ENCODE peak calls at places on chromosomes 16 and 17, in five cellular contexts. One of them, this sample, is unnamed.

GRCh38 chr16:58492735-58493134 is 7.2 kb upstream of the NDRG4 start:
- DNase-seq in activated naive CD8-positive, alpha-beta T cell treated with anti-CD3 and anti-CD28 coated beads, Interleukin-2, amount 50 U/mL, for 24 hours: no peak
- DNase-seq in type B pancreatic cell: no peak
- DNase-seq in CD8-positive, alpha-beta memory T cell: no peak
- DNase-seq in glomerular endothelial cell: no peak
- DNase-seq in this sample: no peak

GRCh38 chr17:72357764-72358365 is 237.0 kb downstream of the SOX9 start:
- DNase-seq in activated naive CD8-positive, alpha-beta T cell treated with anti-CD3 and anti-CD28 coated beads, Interleukin-2, amount 50 U/mL, for 24 hours: no peak
- DNase-seq in type B pancreatic cell: no peak
- DNase-seq in CD8-positive, alpha-beta memory T cell: no peak
- DNase-seq in glomerular endothelial cell: no peak
- DNase-seq in this sample: no peak

GRCh38 chr16:67000384-67001158 is 12.2 kb downstream of the CES4A start:
- DNase-seq in activated naive CD8-positive, alpha-beta T cell treated with anti-CD3 and anti-CD28 coated beads, Interleukin-2, amount 50 U/mL, for 24 hours: peak
- DNase-seq in type B pancreatic cell: no peak
- DNase-seq in CD8-positive, alpha-beta memory T cell: peak
- DNase-seq in glomerular endothelial cell: no peak
- DNase-seq in this sample: peak

GRCh38 chr16:84357191-84357651 is 11.1 kb upstream of the ATP2C2 start:
- DNase-seq in activated naive CD8-positive, alpha-beta T cell treated with anti-CD3 and anti-CD28 coated beads, Interleukin-2, amount 50 U/mL, for 24 hours: peak
- DNase-seq in type B pancreatic cell: no peak
- DNase-seq in CD8-positive, alpha-beta memory T cell: no peak
- DNase-seq in glomerular endothelial cell: no peak
- DNase-seq in this sample: no peak

GRCh38 chr16:83400234-83400633 is 407.5 kb upstream of the HSBP1 start:
- DNase-seq in activated naive CD8-positive, alpha-beta T cell treated with anti-CD3 and anti-CD28 coated beads, Interleukin-2, amount 50 U/mL, for 24 hours: no peak
- DNase-seq in type B pancreatic cell: no peak
- DNase-seq in CD8-positive, alpha-beta memory T cell: no peak
- DNase-seq in glomerular endothelial cell: no peak
- DNase-seq in this sample: no peak

GRCh38 chr16:12257926-12258561 is 281.5 kb downstream of the SNX29 start:
- DNase-seq in activated naive CD8-positive, alpha-beta T cell treated with anti-CD3 and anti-CD28 coated beads, Interleukin-2, amount 50 U/mL, for 24 hours: no peak
- DNase-seq in type B pancreatic cell: no peak
- DNase-seq in CD8-positive, alpha-beta memory T cell: no peak
- DNase-seq in glomerular endothelial cell: no peak
- DNase-seq in this sample: no peak

GRCh38 chr16:4373356-4373908 is 1.8 kb downstream of the VASN start:
- DNase-seq in activated naive CD8-positive, alpha-beta T cell treated with anti-CD3 and anti-CD28 coated beads, Interleukin-2, amount 50 U/mL, for 24 hours: no peak
- DNase-seq in type B pancreatic cell: no peak
- DNase-seq in CD8-positive, alpha-beta memory T cell: no peak
- DNase-seq in glomerular endothelial cell: no peak
- DNase-seq in this sample: no peak

GRCh38 chr17:43713494-43714162 is 45.0 kb downstream of the SOST start:
- DNase-seq in activated naive CD8-positive, alpha-beta T cell treated with anti-CD3 and anti-CD28 coated beads, Interleukin-2, amount 50 U/mL, for 24 hours: peak
- DNase-seq in type B pancreatic cell: no peak
- DNase-seq in CD8-positive, alpha-beta memory T cell: no peak
- DNase-seq in glomerular endothelial cell: no peak
- DNase-seq in this sample: peak

GRCh38 chr17:65656390-65657250 is 95.2 kb upstream of the AXIN2 start:
- DNase-seq in activated naive CD8-positive, alpha-beta T cell treated with anti-CD3 and anti-CD28 coated beads, Interleukin-2, amount 50 U/mL, for 24 hours: peak
- DNase-seq in type B pancreatic cell: no peak
- DNase-seq in CD8-positive, alpha-beta memory T cell: no peak
- DNase-seq in glomerular endothelial cell: no peak
- DNase-seq in this sample: no peak

GRCh38 chr16:19888834-19889233 is 4.2 kb upstream of the GPRC5B start:
- DNase-seq in activated naive CD8-positive, alpha-beta T cell treated with anti-CD3 and anti-CD28 coated beads, Interleukin-2, amount 50 U/mL, for 24 hours: peak
- DNase-seq in type B pancreatic cell: no peak
- DNase-seq in CD8-positive, alpha-beta memory T cell: no peak
- DNase-seq in glomerular endothelial cell: no peak
- DNase-seq in this sample: no peak

GRCh38 chr16:8958344-8958808 is 5.3 kb downstream of the USP7 start:
- DNase-seq in activated naive CD8-positive, alpha-beta T cell treated with anti-CD3 and anti-CD28 coated beads, Interleukin-2, amount 50 U/mL, for 24 hours: peak
- DNase-seq in type B pancreatic cell: no peak
- DNase-seq in CD8-positive, alpha-beta memory T cell: peak
- DNase-seq in glomerular endothelial cell: no peak
- DNase-seq in this sample: peak

GRCh38 chr17:32569171-32570080 is 82.6 kb downstream of the CDK5R1 start:
- DNase-seq in activated naive CD8-positive, alpha-beta T cell treated with anti-CD3 and anti-CD28 coated beads, Interleukin-2, amount 50 U/mL, for 24 hours: no peak
- DNase-seq in type B pancreatic cell: no peak
- DNase-seq in CD8-positive, alpha-beta memory T cell: no peak
- DNase-seq in glomerular endothelial cell: no peak
- DNase-seq in this sample: no peak

GRCh38 chr16:89931964-89932363 is 8.8 kb downstream of the TUBB3 start:
- DNase-seq in activated naive CD8-positive, alpha-beta T cell treated with anti-CD3 and anti-CD28 coated beads, Interleukin-2, amount 50 U/mL, for 24 hours: no peak
- DNase-seq in type B pancreatic cell: no peak
- DNase-seq in CD8-positive, alpha-beta memory T cell: no peak
- DNase-seq in glomerular endothelial cell: no peak
- DNase-seq in this sample: no peak

GRCh38 chr16:17578921-17579876 is 108.4 kb upstream of the XYLT1 start:
- DNase-seq in activated naive CD8-positive, alpha-beta T cell treated with anti-CD3 and anti-CD28 coated beads, Interleukin-2, amount 50 U/mL, for 24 hours: peak
- DNase-seq in type B pancreatic cell: peak
- DNase-seq in CD8-positive, alpha-beta memory T cell: peak
- DNase-seq in glomerular endothelial cell: peak
- DNase-seq in this sample: peak

GRCh38 chr17:1060991-1061390 is 64.1 kb downstream of the TIMM22 start:
- DNase-seq in activated naive CD8-positive, alpha-beta T cell treated with anti-CD3 and anti-CD28 coated beads, Interleukin-2, amount 50 U/mL, for 24 hours: peak
- DNase-seq in type B pancreatic cell: no peak
- DNase-seq in CD8-positive, alpha-beta memory T cell: no peak
- DNase-seq in glomerular endothelial cell: no peak
- DNase-seq in this sample: no peak

GRCh38 chr16:82535262-82535661 is 91.5 kb upstream of the CDH13 start:
- DNase-seq in activated naive CD8-positive, alpha-beta T cell treated with anti-CD3 and anti-CD28 coated beads, Interleukin-2, amount 50 U/mL, for 24 hours: no peak
- DNase-seq in type B pancreatic cell: no peak
- DNase-seq in CD8-positive, alpha-beta memory T cell: no peak
- DNase-seq in glomerular endothelial cell: no peak
- DNase-seq in this sample: no peak

GRCh38 chr17:74763565-74764387 is 12.4 kb downstream of the NAT9 start:
- DNase-seq in activated naive CD8-positive, alpha-beta T cell treated with anti-CD3 and anti-CD28 coated beads, Interleukin-2, amount 50 U/mL, for 24 hours: no peak
- DNase-seq in type B pancreatic cell: no peak
- DNase-seq in CD8-positive, alpha-beta memory T cell: no peak
- DNase-seq in glomerular endothelial cell: no peak
- DNase-seq in this sample: no peak

GRCh38 chr17:2800367-2800766 is 4.1 kb downstream of the RAP1GAP2 start:
- DNase-seq in activated naive CD8-positive, alpha-beta T cell treated with anti-CD3 and anti-CD28 coated beads, Interleukin-2, amount 50 U/mL, for 24 hours: no peak
- DNase-seq in type B pancreatic cell: no peak
- DNase-seq in CD8-positive, alpha-beta memory T cell: no peak
- DNase-seq in glomerular endothelial cell: no peak
- DNase-seq in this sample: no peak

GRCh38 chr17:43151880-43152456 is 19.0 kb upstream of the NBR1 start:
- DNase-seq in activated naive CD8-positive, alpha-beta T cell treated with anti-CD3 and anti-CD28 coated beads, Interleukin-2, amount 50 U/mL, for 24 hours: no peak
- DNase-seq in type B pancreatic cell: peak
- DNase-seq in CD8-positive, alpha-beta memory T cell: no peak
- DNase-seq in glomerular endothelial cell: no peak
- DNase-seq in this sample: no peak

GRCh38 chr16:85104821-85105391 is 7.4 kb downstream of the CIBAR2 start:
- DNase-seq in activated naive CD8-positive, alpha-beta T cell treated with anti-CD3 and anti-CD28 coated beads, Interleukin-2, amount 50 U/mL, for 24 hours: peak
- DNase-seq in type B pancreatic cell: no peak
- DNase-seq in CD8-positive, alpha-beta memory T cell: peak
- DNase-seq in glomerular endothelial cell: no peak
- DNase-seq in this sample: no peak

GRCh38 chr16:63612462-63613227 is 1509.2 kb downstream of the CDH11 start:
- DNase-seq in activated naive CD8-positive, alpha-beta T cell treated with anti-CD3 and anti-CD28 coated beads, Interleukin-2, amount 50 U/mL, for 24 hours: no peak
- DNase-seq in type B pancreatic cell: no peak
- DNase-seq in CD8-positive, alpha-beta memory T cell: no peak
- DNase-seq in glomerular endothelial cell: no peak
- DNase-seq in this sample: no peak

GRCh38 chr17:49890077-49890821 is 42.4 kb upstream of the TAC4 start:
- DNase-seq in activated naive CD8-positive, alpha-beta T cell treated with anti-CD3 and anti-CD28 coated beads, Interleukin-2, amount 50 U/mL, for 24 hours: no peak
- DNase-seq in type B pancreatic cell: no peak
- DNase-seq in CD8-positive, alpha-beta memory T cell: no peak
- DNase-seq in glomerular endothelial cell: no peak
- DNase-seq in this sample: no peak

GRCh38 chr16:84546669-84547538 is 42.4 kb upstream of the MEAK7 start:
- DNase-seq in activated naive CD8-positive, alpha-beta T cell treated with anti-CD3 and anti-CD28 coated beads, Interleukin-2, amount 50 U/mL, for 24 hours: no peak
- DNase-seq in type B pancreatic cell: no peak
- DNase-seq in CD8-positive, alpha-beta memory T cell: no peak
- DNase-seq in glomerular endothelial cell: no peak
- DNase-seq in this sample: no peak

GRCh38 chr17:59361916-59362810 is 30.7 kb downstream of the YPEL2 start:
- DNase-seq in activated naive CD8-positive, alpha-beta T cell treated with anti-CD3 and anti-CD28 coated beads, Interleukin-2, amount 50 U/mL, for 24 hours: no peak
- DNase-seq in type B pancreatic cell: no peak
- DNase-seq in CD8-positive, alpha-beta memory T cell: peak
- DNase-seq in glomerular endothelial cell: no peak
- DNase-seq in this sample: peak

GRCh38 chr16:64398795-64399194 is 723.1 kb downstream of the CDH11 start:
- DNase-seq in activated naive CD8-positive, alpha-beta T cell treated with anti-CD3 and anti-CD28 coated beads, Interleukin-2, amount 50 U/mL, for 24 hours: no peak
- DNase-seq in type B pancreatic cell: no peak
- DNase-seq in CD8-positive, alpha-beta memory T cell: no peak
- DNase-seq in glomerular endothelial cell: no peak
- DNase-seq in this sample: no peak